ENCODE peak calls at places on chromosomes 3 and 15, in nine cellular contexts. D is activated effector memory CD4-positive, alpha-beta T cell treated with Interleukin-2 at 50 U/mL for 16 hours; A is right lobe of liver; P is T1000; B is HTR-8/SVneo; N is T-cell; M is iPS-NIHi11; X is HCT116; H is HT1080. Q is an unnamed sample.

GRCh38 chr3:72232777-72233176 is 447.8 kb upstream of the PROK2 start:
- DNase-seq in D (no peak), A (no peak), P (no peak), B (no peak), N (no peak), M (no peak), X (no peak), H (no peak), Q (no peak)

GRCh38 chr15:50182233-50183013 is 427 bp downstream of the SLC27A2 start:
- DNase-seq in D (peak; percentile 13), A (no peak), P (no peak), B (peak; percentile 30), N (peak; percentile 27), M (peak; percentile 61), X (peak; percentile 8), H (no peak), Q (no peak)

GRCh38 chr15:77010312-77010686 is 15.4 kb downstream of the PSTPIP1 start:
- DNase-seq in D (no peak), A (no peak), P (no peak), B (no peak), N (no peak), M (no peak), X (no peak), H (no peak), Q (no peak)

GRCh38 chr15:36392666-36393266 is 186.7 kb upstream of the CDIN1 start:
- DNase-seq in D (no peak), A (no peak), P (no peak), B (no peak), N (no peak), M (no peak), X (no peak), H (no peak), Q (no peak)

GRCh38 chr3:176193032-176193698 is 1004.1 kb downstream of the TBL1XR1 start:
- DNase-seq in D (no peak), A (no peak), P (no peak), B (no peak), N (no peak), M (peak; percentile 23), X (no peak), H (no peak), Q (no peak)

GRCh38 chr3:139745831-139746230 is 68.1 kb upstream of the NMNAT3 start:
- DNase-seq in D (no peak), A (no peak), P (no peak), B (no peak), N (no peak), M (no peak), X (no peak), H (peak; percentile 90), Q (no peak)

GRCh38 chr3:48709051-48709461 is 8.0 kb downstream of the IP6K2 start:
- DNase-seq in D (no peak), A (no peak), P (no peak), B (no peak), N (no peak), M (no peak), X (no peak), H (peak; percentile 53), Q (no peak)

GRCh38 chr3:57855943-57856342 is 99.8 kb downstream of the SLMAP start:
- DNase-seq in D (no peak), A (no peak), P (no peak), B (no peak), N (no peak), M (no peak), X (no peak), H (no peak), Q (no peak)

GRCh38 chr3:114624676-114625181 is 330.9 kb downstream of the TIGIT start:
- DNase-seq in D (no peak), A (peak; percentile 95), P (peak; percentile 71), B (peak; percentile 73), N (no peak), M (peak; percentile 31), X (peak; percentile 87), H (peak; percentile 97), Q (peak; percentile 70)

GRCh38 chr3:122084795-122085194 is 29.6 kb downstream of the CD86 start:
- DNase-seq in D (no peak), A (no peak), P (no peak), B (no peak), N (no peak), M (no peak), X (no peak), H (no peak), Q (no peak)

GRCh38 chr3:9703736-9704342 is at the start of gene CPNE9:
- DNase-seq in D (no peak), A (no peak), P (no peak), B (no peak), N (no peak), M (peak; percentile 73), X (no peak), H (no peak), Q (no peak)

GRCh38 chr15:78461171-78461881 is 23.3 kb downstream of the IREB2 start:
- DNase-seq in D (no peak), A (no peak), P (no peak), B (no peak), N (peak; percentile 34), M (peak; percentile 23), X (no peak), H (no peak), Q (no peak)

GRCh38 chr15:79370716-79371115 is 59.8 kb downstream of the TMED3 start:
- DNase-seq in D (no peak), A (no peak), P (no peak), B (no peak), N (no peak), M (no peak), X (no peak), H (no peak), Q (no peak)

GRCh38 chr3:130816873-130817445 is 70.3 kb upstream of the PIK3R4 start:
- DNase-seq in D (no peak), A (no peak), P (no peak), B (no peak), N (no peak), M (no peak), X (no peak), H (no peak), Q (no peak)

GRCh38 chr3:157650699-157651098 is 147.5 kb upstream of the VEPH1 start:
- DNase-seq in D (no peak), A (no peak), P (no peak), B (no peak), N (no peak), M (no peak), X (no peak), H (no peak), Q (no peak)

GRCh38 chr15:70200511-70200991 is 102.8 kb upstream of the TLE3 start:
- DNase-seq in D (no peak), A (no peak), P (no peak), B (no peak), N (no peak), M (no peak), X (no peak), H (no peak), Q (no peak)

GRCh38 chr3:193928354-193929209 is 207.4 kb upstream of the HES1 start:
- DNase-seq in D (no peak), A (no peak), P (no peak), B (no peak), N (no peak), M (no peak), X (no peak), H (peak; percentile 85), Q (no peak)

GRCh38 chr3:64686446-64686908 is 1.3 kb downstream of the ADAMTS9 start:
- DNase-seq in D (no peak), A (peak; percentile 45), P (peak; percentile 47), B (no peak), N (no peak), M (no peak), X (no peak), H (peak; percentile 56), Q (no peak)

GRCh38 chr3:105827959-105828358 is 40.9 kb downstream of the CBLB start:
- DNase-seq in D (no peak), A (no peak), P (no peak), B (peak; percentile 51), N (no peak), M (peak; percentile 20), X (peak; percentile 73), H (peak; percentile 94), Q (no peak)

GRCh38 chr15:75594276-75594675 is 15.2 kb upstream of the PTPN9 start:
- DNase-seq in D (no peak), A (no peak), P (no peak), B (no peak), N (no peak), M (no peak), X (no peak), H (no peak), Q (no peak)

GRCh38 chr3:127867986-127868385 is 45.7 kb upstream of the MGLL start:
- DNase-seq in D (no peak), A (no peak), P (no peak), B (no peak), N (no peak), M (no peak), X (no peak), H (peak; percentile 71), Q (no peak)

GRCh38 chr3:123622766-123623165 is 37.9 kb upstream of the HACD2 start:
- DNase-seq in D (no peak), A (no peak), P (no peak), B (no peak), N (no peak), M (no peak), X (no peak), H (no peak), Q (no peak)

GRCh38 chr3:72165337-72165736 is 380.4 kb upstream of the PROK2 start:
- DNase-seq in D (no peak), A (no peak), P (no peak), B (no peak), N (no peak), M (no peak), X (no peak), H (no peak), Q (no peak)

GRCh38 chr3:8536106-8537052 is 34.8 kb downstream of the LMCD1 start:
- DNase-seq in D (no peak), A (no peak), P (no peak), B (no peak), N (no peak), M (no peak), X (no peak), H (no peak), Q (no peak)

GRCh38 chr3:133930341-133930933 is 34.8 kb upstream of the RAB6B start:
- DNase-seq in D (no peak), A (no peak), P (no peak), B (peak; percentile 62), N (no peak), M (peak; percentile 58), X (peak; percentile 41), H (peak; percentile 68), Q (no peak)

GRCh38 chr3:111943533-111943932 is 35.3 kb upstream of the ABHD10 start:
- DNase-seq in D (no peak), A (no peak), P (no peak), B (no peak), N (no peak), M (no peak), X (no peak), H (no peak), Q (no peak)

GRCh38 chr3:139323146-139323545 is 20.7 kb upstream of the MRPS22 start:
- DNase-seq in D (no peak), A (no peak), P (no peak), B (no peak), N (no peak), M (no peak), X (no peak), H (no peak), Q (no peak)

GRCh38 chr3:117630885-117631284 is 921.3 kb downstream of the TUSC7 start:
- DNase-seq in D (no peak), A (no peak), P (no peak), B (no peak), N (no peak), M (no peak), X (no peak), H (peak; percentile 53), Q (no peak)

GRCh38 chr3:33718595-33718907 is 497 bp upstream of the CLASP2 start:
- DNase-seq in D (no peak), A (no peak), P (no peak), B (no peak), N (no peak), M (no peak), X (no peak), H (no peak), Q (peak; percentile 17)

GRCh38 chr3:105938101-105938500 is 69.3 kb upstream of the CBLB start:
- DNase-seq in D (no peak), A (no peak), P (no peak), B (no peak), N (no peak), M (no peak), X (no peak), H (no peak), Q (no peak)

Q was measured in hypothalamus.